ENCODE peak calls at places on chromosomes 5 and 9, in four cellular contexts. One of them, this sample, is unnamed.

GRCh38 chr9:124410321-124410913 is 4.8 kb downstream of the PSMB7 start:
- DNase-seq in breast epithelium: no peak
- DNase-seq in brain microvascular endothelial cell: no peak
- DNase-seq in fibroblast of mammary gland: no peak
- DNase-seq in this sample: no peak

GRCh38 chr5:64505769-64506566 is at the start of gene RGS7BP:
- DNase-seq in breast epithelium: no peak
- DNase-seq in fibroblast of mammary gland: peak
- DNase-seq in brain microvascular endothelial cell: peak
- DNase-seq in this sample: peak

GRCh38 chr9:82799300-82799699 is 263.6 kb downstream of the RASEF start:
- DNase-seq in brain microvascular endothelial cell: no peak
- DNase-seq in breast epithelium: no peak
- DNase-seq in fibroblast of mammary gland: no peak
- DNase-seq in this sample: no peak

GRCh38 chr5:127170918-127171600 is 97.8 kb upstream of the C5orf63 start:
- DNase-seq in breast epithelium: no peak
- DNase-seq in fibroblast of mammary gland: peak
- DNase-seq in brain microvascular endothelial cell: no peak
- DNase-seq in this sample: no peak

GRCh38 chr5:73706963-73707362 is 81.0 kb downstream of the ARHGEF28 start:
- DNase-seq in brain microvascular endothelial cell: no peak
- DNase-seq in fibroblast of mammary gland: no peak
- DNase-seq in breast epithelium: no peak
- DNase-seq in this sample: no peak

GRCh38 chr5:176810687-176811501 is 535 bp downstream of the UNC5A start:
- DNase-seq in brain microvascular endothelial cell: no peak
- DNase-seq in fibroblast of mammary gland: no peak
- DNase-seq in breast epithelium: no peak
- DNase-seq in this sample: no peak

GRCh38 chr9:30774326-30774725 is 1610.1 kb upstream of the ACO1 start:
- DNase-seq in fibroblast of mammary gland: no peak
- DNase-seq in breast epithelium: no peak
- DNase-seq in brain microvascular endothelial cell: no peak
- DNase-seq in this sample: no peak

GRCh38 chr5:125049721-125050357 is 303.4 kb upstream of the ZNF608 start:
- DNase-seq in fibroblast of mammary gland: no peak
- DNase-seq in brain microvascular endothelial cell: no peak
- DNase-seq in breast epithelium: no peak
- DNase-seq in this sample: no peak

GRCh38 chr9:135076143-135076875 is 11.2 kb upstream of the OLFM1 start:
- DNase-seq in brain microvascular endothelial cell: no peak
- DNase-seq in fibroblast of mammary gland: no peak
- DNase-seq in breast epithelium: no peak
- DNase-seq in this sample: peak

GRCh38 chr5:177355868-177356168 is 1.9 kb upstream of the RGS14 start:
- DNase-seq in brain microvascular endothelial cell: no peak
- DNase-seq in fibroblast of mammary gland: no peak
- DNase-seq in breast epithelium: no peak
- DNase-seq in this sample: no peak

GRCh38 chr9:107868166-107868565 is 378.6 kb upstream of the KLF4 start:
- DNase-seq in brain microvascular endothelial cell: no peak
- DNase-seq in fibroblast of mammary gland: no peak
- DNase-seq in breast epithelium: no peak
- DNase-seq in this sample: no peak

GRCh38 chr9:136907011-136907914 is 20.9 kb downstream of the TRAF2 start:
- DNase-seq in fibroblast of mammary gland: no peak
- DNase-seq in brain microvascular endothelial cell: no peak
- DNase-seq in breast epithelium: no peak
- DNase-seq in this sample: no peak

GRCh38 chr5:395156-395920 is 47.6 kb upstream of the EXOC3 start:
- DNase-seq in breast epithelium: no peak
- DNase-seq in fibroblast of mammary gland: peak
- DNase-seq in brain microvascular endothelial cell: peak
- DNase-seq in this sample: peak

GRCh38 chr9:136886610-136887597 is 588 bp downstream of the TRAF2 start:
- DNase-seq in breast epithelium: no peak
- DNase-seq in brain microvascular endothelial cell: no peak
- DNase-seq in fibroblast of mammary gland: peak
- DNase-seq in this sample: peak

GRCh38 chr9:131405429-131405828 is 11.5 kb downstream of the PRRC2B start:
- DNase-seq in breast epithelium: no peak
- DNase-seq in brain microvascular endothelial cell: peak
- DNase-seq in fibroblast of mammary gland: peak
- DNase-seq in this sample: peak

GRCh38 chr9:133601746-133602145 is 7.4 kb downstream of the FAM163B start:
- DNase-seq in breast epithelium: no peak
- DNase-seq in brain microvascular endothelial cell: no peak
- DNase-seq in fibroblast of mammary gland: no peak
- DNase-seq in this sample: no peak

GRCh38 chr5:132865668-132866341 is 464 bp downstream of the GDF9 start:
- DNase-seq in breast epithelium: no peak
- DNase-seq in brain microvascular endothelial cell: no peak
- DNase-seq in fibroblast of mammary gland: no peak
- DNase-seq in this sample: peak

GRCh38 chr5:66472010-66472409 is 124.2 kb upstream of the MAST4 start:
- DNase-seq in fibroblast of mammary gland: no peak
- DNase-seq in brain microvascular endothelial cell: no peak
- DNase-seq in breast epithelium: no peak
- DNase-seq in this sample: no peak

GRCh38 chr9:72772641-72773040 is 180.2 kb downstream of the ALDH1A1 start:
- DNase-seq in brain microvascular endothelial cell: no peak
- DNase-seq in breast epithelium: no peak
- DNase-seq in fibroblast of mammary gland: no peak
- DNase-seq in this sample: no peak

GRCh38 chr9:68560131-68560844 is 19.6 kb upstream of the TMEM252 start:
- DNase-seq in breast epithelium: no peak
- DNase-seq in brain microvascular endothelial cell: peak
- DNase-seq in fibroblast of mammary gland: peak
- DNase-seq in this sample: peak

GRCh38 chr5:96902876-96903275 is 26.6 kb downstream of the ERAP2 start:
- DNase-seq in brain microvascular endothelial cell: no peak
- DNase-seq in breast epithelium: no peak
- DNase-seq in fibroblast of mammary gland: no peak
- DNase-seq in this sample: no peak

GRCh38 chr9:110189001-110189400 is 19.0 kb downstream of the C9orf152 start:
- DNase-seq in fibroblast of mammary gland: no peak
- DNase-seq in breast epithelium: peak
- DNase-seq in brain microvascular endothelial cell: no peak
- DNase-seq in this sample: no peak

GRCh38 chr5:164233796-164234195 is 728.4 kb downstream of the MAT2B start:
- DNase-seq in brain microvascular endothelial cell: no peak
- DNase-seq in breast epithelium: no peak
- DNase-seq in fibroblast of mammary gland: peak
- DNase-seq in this sample: no peak

GRCh38 chr5:42950466-42951168 is 89.5 kb downstream of the ANXA2R start:
- DNase-seq in breast epithelium: peak
- DNase-seq in fibroblast of mammary gland: peak
- DNase-seq in brain microvascular endothelial cell: peak
- DNase-seq in this sample: no peak

GRCh38 chr9:2414465-2414864 is 207.1 kb upstream of the VLDLR start:
- DNase-seq in breast epithelium: no peak
- DNase-seq in brain microvascular endothelial cell: peak
- DNase-seq in fibroblast of mammary gland: no peak
- DNase-seq in this sample: no peak

GRCh38 chr5:115815693-115816225 is 700 bp downstream of the CDO1 start:
- DNase-seq in brain microvascular endothelial cell: no peak
- DNase-seq in fibroblast of mammary gland: peak
- DNase-seq in breast epithelium: no peak
- DNase-seq in this sample: peak

GRCh38 chr9:98219364-98219716 is 26.9 kb upstream of the CORO2A start:
- DNase-seq in fibroblast of mammary gland: no peak
- DNase-seq in brain microvascular endothelial cell: no peak
- DNase-seq in breast epithelium: no peak
- DNase-seq in this sample: no peak

GRCh38 chr9:16364347-16364746 is 506.1 kb downstream of the BNC2 start:
- DNase-seq in brain microvascular endothelial cell: no peak
- DNase-seq in breast epithelium: no peak
- DNase-seq in fibroblast of mammary gland: no peak
- DNase-seq in this sample: no peak

GRCh38 chr5:60797482-60798153 is 46.5 kb downstream of the ELOVL7 start:
- DNase-seq in brain microvascular endothelial cell: no peak
- DNase-seq in fibroblast of mammary gland: no peak
- DNase-seq in breast epithelium: no peak
- DNase-seq in this sample: no peak

GRCh38 chr9:32378993-32379729 is 5.3 kb upstream of the ACO1 start:
- DNase-seq in brain microvascular endothelial cell: peak
- DNase-seq in fibroblast of mammary gland: peak
- DNase-seq in breast epithelium: no peak
- DNase-seq in this sample: no peak

GRCh38 chr9:137138701-137139467 is at the start of gene GRIN1:
- DNase-seq in fibroblast of mammary gland: no peak
- DNase-seq in breast epithelium: no peak
- DNase-seq in brain microvascular endothelial cell: no peak
- DNase-seq in this sample: peak

GRCh38 chr9:20292002-20292401 is 330.3 kb downstream of the MLLT3 start:
- DNase-seq in brain microvascular endothelial cell: peak
- DNase-seq in fibroblast of mammary gland: peak
- DNase-seq in breast epithelium: no peak
- DNase-seq in this sample: no peak

GRCh38 chr5:73857446-73857845 is 231.4 kb downstream of the ARHGEF28 start:
- DNase-seq in fibroblast of mammary gland: no peak
- DNase-seq in brain microvascular endothelial cell: no peak
- DNase-seq in breast epithelium: no peak
- DNase-seq in this sample: no peak

DNA sequence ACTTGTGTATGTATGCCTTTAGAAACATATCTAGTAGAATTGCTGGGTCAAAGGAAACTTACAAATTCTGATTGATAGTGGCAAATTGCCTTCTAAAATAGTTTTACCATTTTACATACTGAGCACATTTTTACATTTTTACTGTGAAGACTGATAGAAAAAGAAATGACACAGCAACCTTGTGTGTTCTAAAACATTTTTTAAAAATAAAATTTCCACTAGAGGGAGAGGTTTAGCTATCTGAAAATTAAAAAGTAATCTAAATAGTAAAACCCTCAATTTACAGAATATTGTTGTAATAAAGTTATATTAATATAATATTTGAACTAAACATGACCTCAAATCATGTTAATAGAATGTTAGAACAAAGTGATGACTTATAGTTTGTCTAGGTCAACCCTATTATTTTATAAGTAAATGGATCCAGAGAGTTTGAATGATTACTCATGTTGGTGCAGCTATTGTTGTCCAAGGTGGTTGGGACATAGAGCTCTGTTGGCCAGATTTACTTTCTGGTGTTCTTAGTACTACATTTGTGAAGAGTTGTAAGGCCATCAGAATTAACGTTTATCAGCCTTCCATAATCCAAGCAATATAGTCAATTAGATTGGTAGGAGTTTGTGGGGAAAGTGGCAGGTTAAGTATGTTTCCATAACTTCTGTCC is 17.2 kb downstream of the CENPP start:
- DNase-seq in fibroblast of mammary gland: peak
- DNase-seq in breast epithelium: no peak
- DNase-seq in brain microvascular endothelial cell: no peak
- DNase-seq in this sample: no peak
- TF ChIP-seq CTCF in fibroblast of mammary gland: peak
- TF ChIP-seq CTCF in breast epithelium: no peak
- TF ChIP-seq CTCF in brain microvascular endothelial cell: no peak
- TF ChIP-seq CTCF in this sample: no peak

DNA sequence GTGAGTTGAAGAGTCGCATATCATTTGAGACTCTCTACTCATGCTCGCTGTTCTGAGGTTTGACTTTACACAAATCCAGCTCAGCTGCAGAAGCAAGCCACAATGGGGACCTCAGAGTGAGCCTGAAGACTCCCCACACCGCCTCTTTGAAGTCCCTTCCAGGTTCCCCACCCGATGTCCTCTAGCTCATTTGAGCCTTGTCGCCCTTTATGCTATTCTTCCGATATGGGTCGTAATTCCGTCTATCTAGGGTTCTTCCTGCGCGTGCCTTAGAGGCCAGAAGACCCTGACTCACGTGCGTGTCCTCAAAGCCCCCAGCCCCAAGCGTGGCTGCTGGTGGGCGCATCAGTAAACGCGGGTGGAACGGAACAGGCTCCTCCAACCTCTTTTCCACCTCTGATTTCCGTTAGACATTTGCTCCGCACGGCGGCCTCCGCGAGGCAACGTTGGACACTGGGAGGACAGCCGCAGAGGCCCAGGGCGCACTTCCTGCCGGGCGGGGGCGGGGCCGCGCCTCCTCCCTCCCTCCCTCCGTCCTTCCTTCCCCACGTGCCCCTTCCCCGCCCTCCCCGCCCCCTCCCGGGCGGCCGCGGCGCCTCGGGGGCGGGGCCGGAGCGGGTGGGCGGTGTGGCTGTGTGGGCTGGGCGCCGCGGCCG is at the start of gene SNX30:
- DNase-seq in brain microvascular endothelial cell: peak
- DNase-seq in breast epithelium: peak
- DNase-seq in fibroblast of mammary gland: peak
- DNase-seq in this sample: peak
- TF ChIP-seq CTCF in brain microvascular endothelial cell: peak
- TF ChIP-seq CTCF in breast epithelium: no peak
- TF ChIP-seq CTCF in fibroblast of mammary gland: no peak
- TF ChIP-seq CTCF in this sample: peak

DNA sequence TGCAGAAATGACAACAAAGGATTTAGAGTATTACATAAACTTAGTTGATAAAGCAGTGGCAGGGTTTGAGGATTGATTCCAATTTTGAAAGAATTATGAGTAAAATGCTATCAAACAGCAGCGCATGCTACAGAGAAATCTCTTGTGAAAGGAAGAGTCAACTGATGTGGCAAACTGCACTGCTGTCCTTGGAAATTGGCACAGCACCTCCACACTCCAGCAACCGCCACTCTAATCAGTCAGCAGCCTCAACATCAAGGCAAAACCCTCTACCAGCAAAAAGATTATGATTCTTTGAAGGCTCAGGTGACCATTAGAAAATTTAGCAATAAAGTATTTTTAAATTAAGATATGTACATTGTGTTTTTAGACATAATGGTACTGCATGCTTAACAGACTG is 66.4 kb downstream of the AUH start:
- DNase-seq in brain microvascular endothelial cell: no peak
- DNase-seq in breast epithelium: no peak
- DNase-seq in fibroblast of mammary gland: no peak
- DNase-seq in this sample: no peak
- TF ChIP-seq CTCF in brain microvascular endothelial cell: no peak
- TF ChIP-seq CTCF in breast epithelium: no peak
- TF ChIP-seq CTCF in fibroblast of mammary gland: no peak
- TF ChIP-seq CTCF in this sample: no peak

GRCh38 chr9:95336281-95336680 is 18.8 kb upstream of the FANCC start:
- DNase-seq in brain microvascular endothelial cell: no peak
- DNase-seq in fibroblast of mammary gland: no peak
- DNase-seq in breast epithelium: no peak
- DNase-seq in this sample: no peak
- TF ChIP-seq CTCF in brain microvascular endothelial cell: peak
- TF ChIP-seq CTCF in fibroblast of mammary gland: peak
- TF ChIP-seq CTCF in breast epithelium: no peak
- TF ChIP-seq CTCF in this sample: peak